ENCODE peak calls at places on chromosomes 16 and 17, in ten cellular contexts. E, A, D, H, S, B, R, U, F and Z are unnamed samples.

GRCh38 chr16:3963203-3963602 is 82.7 kb upstream of the CREBBP start:
- DNase-seq in E (no peak), A (no peak), D (no peak), H (no peak), S (no peak), B (no peak), R (no peak), U (no peak), F (no peak), Z (no peak)

GRCh38 chr16:79723583-79724168 is 123.1 kb upstream of the MAF start:
- DNase-seq in E (no peak), A (no peak), D (no peak), H (no peak), S (no peak), B (no peak), R (no peak), U (no peak), F (no peak), Z (peak)

GRCh38 chr17:81027591-81028505 is 7.1 kb upstream of the BAIAP2 start:
- DNase-seq in E (no peak), A (no peak), D (no peak), H (no peak), S (no peak), B (no peak), R (peak), U (peak), F (no peak), Z (no peak)

GRCh38 chr17:49436174-49436573 is 21.5 kb upstream of the PHB1 start:
- DNase-seq in E (no peak), A (no peak), D (no peak), H (no peak), S (no peak), B (no peak), R (no peak), U (no peak), F (no peak), Z (no peak)

GRCh38 chr16:19090916-19091315 is 22.8 kb upstream of the ITPRIPL2 start:
- DNase-seq in E (no peak), A (no peak), D (no peak), H (no peak), S (no peak), B (no peak), R (no peak), U (no peak), F (no peak), Z (no peak)

GRCh38 chr16:74627506-74628220 is 20.7 kb upstream of the GLG1 start:
- DNase-seq in E (no peak), A (no peak), D (no peak), H (peak), S (no peak), B (no peak), R (no peak), U (no peak), F (peak), Z (peak)

GRCh38 chr17:79258042-79258441 is 183.4 kb downstream of the ENGASE start:
- DNase-seq in E (no peak), A (no peak), D (no peak), H (no peak), S (no peak), B (no peak), R (no peak), U (no peak), F (no peak), Z (no peak)

GRCh38 chr17:78356163-78356713 is 3.6 kb downstream of the SOCS3 start:
- DNase-seq in E (peak), A (no peak), D (peak), H (no peak), S (peak), B (no peak), R (peak), U (no peak), F (peak), Z (peak)

GRCh38 chr16:20647736-20648135 is 49.7 kb downstream of the ACSM1 start:
- DNase-seq in E (no peak), A (no peak), D (no peak), H (no peak), S (no peak), B (no peak), R (no peak), U (no peak), F (no peak), Z (no peak)

GRCh38 chr17:10871914-10872313 is 34.0 kb upstream of the PIRT start:
- DNase-seq in E (no peak), A (no peak), D (no peak), H (no peak), S (no peak), B (no peak), R (no peak), U (no peak), F (no peak), Z (no peak)

GRCh38 chr16:1871974-1872635 is at the start of gene MEIOB:
- DNase-seq in E (no peak), A (no peak), D (no peak), H (no peak), S (peak), B (no peak), R (peak), U (peak), F (no peak), Z (no peak)

GRCh38 chr17:61248399-61248798 is 151.2 kb upstream of the TBX2 start:
- DNase-seq in E (no peak), A (no peak), D (no peak), H (no peak), S (no peak), B (no peak), R (no peak), U (no peak), F (no peak), Z (no peak)

GRCh38 chr17:81927145-81927652 is 336 bp downstream of the MAFG start:
- DNase-seq in E (no peak), A (no peak), D (no peak), H (no peak), S (no peak), B (no peak), R (peak), U (no peak), F (no peak), Z (no peak)

GRCh38 chr17:78494961-78495330 is 82.2 kb downstream of the DNAH17 start:
- DNase-seq in E (no peak), A (no peak), D (no peak), H (no peak), S (no peak), B (no peak), R (no peak), U (no peak), F (no peak), Z (no peak)

GRCh38 chr16:81617021-81617346 is 162.1 kb upstream of the PLCG2 start:
- DNase-seq in E (no peak), A (no peak), D (no peak), H (no peak), S (no peak), B (no peak), R (no peak), U (no peak), F (no peak), Z (no peak)

GRCh38 chr17:77247048-77247541 is 106.3 kb downstream of the SEC14L1 start:
- DNase-seq in E (peak), A (peak), D (peak), H (peak), S (peak), B (peak), R (peak), U (peak), F (peak), Z (peak)

GRCh38 chr16:50310308-50311133 is 44.2 kb downstream of the ADCY7 start:
- DNase-seq in E (no peak), A (no peak), D (no peak), H (no peak), S (no peak), B (peak), R (no peak), U (no peak), F (no peak), Z (no peak)

GRCh38 chr17:50519141-50519834 is 11.0 kb downstream of the MYCBPAP start:
- DNase-seq in E (no peak), A (no peak), D (no peak), H (no peak), S (no peak), B (no peak), R (no peak), U (no peak), F (no peak), Z (no peak)

GRCh38 chr17:17613708-17614114 is 22.2 kb upstream of the PEMT start:
- DNase-seq in E (no peak), A (peak), D (peak), H (peak), S (peak), B (peak), R (peak), U (no peak), F (peak), Z (no peak)

GRCh38 chr16:78605548-78606097 is 506.2 kb downstream of the WWOX start:
- DNase-seq in E (no peak), A (no peak), D (no peak), H (peak), S (no peak), B (no peak), R (no peak), U (no peak), F (no peak), Z (no peak)

GRCh38 chr17:74779948-74780400 is 3.8 kb upstream of the NAT9 start:
- DNase-seq in E (no peak), A (no peak), D (no peak), H (peak), S (no peak), B (peak), R (peak), U (no peak), F (no peak), Z (no peak)

GRCh38 chr17:30924341-30924740 is 2.6 kb downstream of the ADAP2 start:
- DNase-seq in E (no peak), A (no peak), D (no peak), H (no peak), S (no peak), B (no peak), R (no peak), U (no peak), F (no peak), Z (no peak)

GRCh38 chr17:47277921-47278320 is 24.3 kb downstream of the ITGB3 start:
- DNase-seq in E (no peak), A (no peak), D (peak), H (no peak), S (no peak), B (no peak), R (no peak), U (no peak), F (peak), Z (no peak)